ENCODE peak calls at places on chromosomes 1 and 21, in ten cellular contexts. One of them, this sample, is unnamed.

GRCh38 chr1:186785503-186785902 is 43.2 kb upstream of the PLA2G4A start:
- DNase-seq in colonic mucosa: no peak
- DNase-seq in body of pancreas: no peak
- DNase-seq in upper lobe of left lung: no peak
- DNase-seq in A549: no peak
- DNase-seq in neural progenitor cell: no peak
- DNase-seq in uterus: no peak
- DNase-seq in AG04450: no peak
- DNase-seq in kidney: no peak
- DNase-seq in left lung: no peak
- DNase-seq in this sample: no peak

GRCh38 chr1:74324684-74325448 is 89.7 kb downstream of the TNNI3K start:
- DNase-seq in body of pancreas: no peak
- DNase-seq in kidney: no peak
- DNase-seq in A549: no peak
- DNase-seq in left lung: no peak
- DNase-seq in uterus: no peak
- DNase-seq in AG04450: no peak
- DNase-seq in colonic mucosa: no peak
- DNase-seq in neural progenitor cell: no peak
- DNase-seq in upper lobe of left lung: no peak
- DNase-seq in this sample: no peak

GRCh38 chr1:11520531-11521233 is 41.7 kb downstream of the DISP3 start:
- DNase-seq in A549: no peak
- DNase-seq in neural progenitor cell: no peak
- DNase-seq in kidney: peak; percentile 53
- DNase-seq in body of pancreas: no peak
- DNase-seq in left lung: peak; percentile 54
- DNase-seq in AG04450: no peak
- DNase-seq in colonic mucosa: no peak
- DNase-seq in uterus: no peak
- DNase-seq in upper lobe of left lung: no peak
- DNase-seq in this sample: no peak

GRCh38 chr1:14696766-14697165 is 98.3 kb downstream of the KAZN start:
- DNase-seq in A549: no peak
- DNase-seq in upper lobe of left lung: no peak
- DNase-seq in left lung: no peak
- DNase-seq in kidney: no peak
- DNase-seq in colonic mucosa: no peak
- DNase-seq in body of pancreas: no peak
- DNase-seq in uterus: no peak
- DNase-seq in neural progenitor cell: no peak
- DNase-seq in AG04450: no peak
- DNase-seq in this sample: no peak

GRCh38 chr1:6330410-6330827 is 63.1 kb downstream of the ACOT7 start:
- DNase-seq in neural progenitor cell: no peak
- DNase-seq in upper lobe of left lung: no peak
- DNase-seq in uterus: no peak
- DNase-seq in left lung: no peak
- DNase-seq in body of pancreas: no peak
- DNase-seq in A549: no peak
- DNase-seq in kidney: no peak
- DNase-seq in colonic mucosa: no peak
- DNase-seq in AG04450: peak; percentile 49
- DNase-seq in this sample: peak; percentile 77

GRCh38 chr21:36337099-36337509 is 17.1 kb downstream of the MORC3 start:
- DNase-seq in neural progenitor cell: no peak
- DNase-seq in left lung: no peak
- DNase-seq in kidney: no peak
- DNase-seq in body of pancreas: no peak
- DNase-seq in upper lobe of left lung: no peak
- DNase-seq in colonic mucosa: no peak
- DNase-seq in A549: peak; percentile 73
- DNase-seq in AG04450: no peak
- DNase-seq in uterus: no peak
- DNase-seq in this sample: no peak

GRCh38 chr1:41383094-41383852 is 22.0 kb downstream of the FOXO6 start:
- DNase-seq in body of pancreas: no peak
- DNase-seq in uterus: no peak
- DNase-seq in A549: no peak
- DNase-seq in kidney: no peak
- DNase-seq in AG04450: no peak
- DNase-seq in neural progenitor cell: peak; percentile 52
- DNase-seq in upper lobe of left lung: peak; percentile 83
- DNase-seq in colonic mucosa: no peak
- DNase-seq in left lung: no peak
- DNase-seq in this sample: no peak

GRCh38 chr1:40421694-40422384 is 28.4 kb upstream of the ZFP69B start:
- DNase-seq in kidney: no peak
- DNase-seq in AG04450: no peak
- DNase-seq in colonic mucosa: no peak
- DNase-seq in left lung: no peak
- DNase-seq in uterus: peak; percentile 18
- DNase-seq in neural progenitor cell: no peak
- DNase-seq in body of pancreas: no peak
- DNase-seq in A549: no peak
- DNase-seq in upper lobe of left lung: no peak
- DNase-seq in this sample: peak; percentile 49

GRCh38 chr1:8077602-8078001 is 51.5 kb upstream of the ERRFI1 start:
- DNase-seq in colonic mucosa: peak; percentile 52
- DNase-seq in neural progenitor cell: no peak
- DNase-seq in body of pancreas: no peak
- DNase-seq in upper lobe of left lung: no peak
- DNase-seq in kidney: no peak
- DNase-seq in A549: no peak
- DNase-seq in AG04450: no peak
- DNase-seq in left lung: no peak
- DNase-seq in uterus: no peak
- DNase-seq in this sample: no peak

GRCh38 chr1:8073116-8073855 is 47.2 kb upstream of the ERRFI1 start:
- DNase-seq in A549: no peak
- DNase-seq in neural progenitor cell: no peak
- DNase-seq in upper lobe of left lung: no peak
- DNase-seq in AG04450: no peak
- DNase-seq in body of pancreas: no peak
- DNase-seq in uterus: no peak
- DNase-seq in left lung: no peak
- DNase-seq in kidney: no peak
- DNase-seq in colonic mucosa: no peak
- DNase-seq in this sample: no peak

GRCh38 chr1:8076171-8076570 is 50.1 kb upstream of the ERRFI1 start:
- DNase-seq in A549: no peak
- DNase-seq in left lung: no peak
- DNase-seq in AG04450: no peak
- DNase-seq in kidney: no peak
- DNase-seq in uterus: no peak
- DNase-seq in body of pancreas: peak; percentile 60
- DNase-seq in neural progenitor cell: no peak
- DNase-seq in upper lobe of left lung: no peak
- DNase-seq in colonic mucosa: no peak
- DNase-seq in this sample: no peak

GRCh38 chr1:8077120-8077573 is 51.0 kb upstream of the ERRFI1 start:
- DNase-seq in neural progenitor cell: peak; percentile 10
- DNase-seq in body of pancreas: peak; percentile 66
- DNase-seq in kidney: peak; percentile 86
- DNase-seq in colonic mucosa: peak; percentile 72
- DNase-seq in AG04450: no peak
- DNase-seq in A549: peak; percentile 93
- DNase-seq in upper lobe of left lung: no peak
- DNase-seq in left lung: peak; percentile 76
- DNase-seq in uterus: peak; percentile 57
- DNase-seq in this sample: no peak

GRCh38 chr1:8075511-8076051 is 49.5 kb upstream of the ERRFI1 start:
- DNase-seq in kidney: no peak
- DNase-seq in AG04450: no peak
- DNase-seq in left lung: peak; percentile 80
- DNase-seq in upper lobe of left lung: no peak
- DNase-seq in neural progenitor cell: no peak
- DNase-seq in A549: peak; percentile 72
- DNase-seq in colonic mucosa: no peak
- DNase-seq in uterus: no peak
- DNase-seq in body of pancreas: no peak
- DNase-seq in this sample: no peak
- H3K27ac ChIP-seq in kidney: no peak overlapping the region
- H3K27ac ChIP-seq in AG04450: no peak overlapping the region
- H3K27ac ChIP-seq in left lung: peak overlapping the region; percentile 83
- H3K27ac ChIP-seq in upper lobe of left lung: peak overlapping the region; percentile 17
- H3K27ac ChIP-seq in neural progenitor cell: no peak overlapping the region
- H3K27ac ChIP-seq in A549: peak overlapping the region; percentile 90
- H3K27ac ChIP-seq in colonic mucosa: no peak overlapping the region
- H3K27ac ChIP-seq in uterus: no peak overlapping the region
- H3K27ac ChIP-seq in body of pancreas: peak overlapping the region; percentile 64
- H3K27ac ChIP-seq in this sample: no peak overlapping the region

DNA sequence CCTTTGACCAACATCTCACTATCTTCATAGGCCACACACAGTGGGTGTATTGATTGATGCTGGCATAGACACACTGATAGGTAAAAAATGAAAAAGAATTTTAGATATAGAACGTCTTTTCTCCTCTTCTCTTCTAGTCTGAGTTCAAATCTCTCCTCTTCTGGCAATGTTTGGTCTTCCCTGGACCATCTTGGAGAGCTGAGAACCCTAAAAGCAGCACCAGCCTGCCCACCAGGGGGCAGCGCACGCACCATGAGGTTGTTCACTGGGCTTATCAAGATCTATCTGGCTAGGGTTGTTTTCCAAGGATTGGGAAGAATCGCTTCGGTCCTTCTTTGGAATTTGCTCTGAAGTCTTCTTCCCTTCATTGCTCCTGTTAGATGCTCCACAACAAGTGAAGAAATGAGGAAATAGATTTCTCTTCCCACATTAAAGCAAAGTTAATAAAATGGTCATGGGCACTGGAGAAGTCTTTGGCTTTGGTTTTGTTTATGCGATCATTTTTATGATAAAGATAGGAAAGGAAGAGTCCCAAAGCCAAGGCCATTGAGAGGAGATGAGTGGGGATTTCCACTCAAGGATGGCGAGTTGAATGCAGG is 104.0 kb upstream of the OLIG2 start:
- DNase-seq in neural progenitor cell: peak; percentile 50
- DNase-seq in body of pancreas: peak; percentile 31
- DNase-seq in kidney: no peak
- DNase-seq in uterus: no peak
- DNase-seq in upper lobe of left lung: peak; percentile 86
- DNase-seq in left lung: peak; percentile 87
- DNase-seq in colonic mucosa: peak; percentile 44
- DNase-seq in AG04450: no peak
- DNase-seq in A549: peak; percentile 12
- DNase-seq in this sample: no peak
- TF ChIP-seq CTCF in neural progenitor cell: peak; percentile 64
- TF ChIP-seq CTCF in body of pancreas: peak; percentile 23
- TF ChIP-seq CTCF in kidney: no peak
- TF ChIP-seq CTCF in uterus: no peak
- TF ChIP-seq CTCF in upper lobe of left lung: peak; percentile 17
- TF ChIP-seq CTCF in left lung: peak; percentile 26
- TF ChIP-seq CTCF in colonic mucosa: peak; percentile 51
- TF ChIP-seq CTCF in AG04450: peak; percentile 52
- TF ChIP-seq CTCF in A549: no peak
- TF ChIP-seq CTCF in this sample: peak; percentile 42

DNA sequence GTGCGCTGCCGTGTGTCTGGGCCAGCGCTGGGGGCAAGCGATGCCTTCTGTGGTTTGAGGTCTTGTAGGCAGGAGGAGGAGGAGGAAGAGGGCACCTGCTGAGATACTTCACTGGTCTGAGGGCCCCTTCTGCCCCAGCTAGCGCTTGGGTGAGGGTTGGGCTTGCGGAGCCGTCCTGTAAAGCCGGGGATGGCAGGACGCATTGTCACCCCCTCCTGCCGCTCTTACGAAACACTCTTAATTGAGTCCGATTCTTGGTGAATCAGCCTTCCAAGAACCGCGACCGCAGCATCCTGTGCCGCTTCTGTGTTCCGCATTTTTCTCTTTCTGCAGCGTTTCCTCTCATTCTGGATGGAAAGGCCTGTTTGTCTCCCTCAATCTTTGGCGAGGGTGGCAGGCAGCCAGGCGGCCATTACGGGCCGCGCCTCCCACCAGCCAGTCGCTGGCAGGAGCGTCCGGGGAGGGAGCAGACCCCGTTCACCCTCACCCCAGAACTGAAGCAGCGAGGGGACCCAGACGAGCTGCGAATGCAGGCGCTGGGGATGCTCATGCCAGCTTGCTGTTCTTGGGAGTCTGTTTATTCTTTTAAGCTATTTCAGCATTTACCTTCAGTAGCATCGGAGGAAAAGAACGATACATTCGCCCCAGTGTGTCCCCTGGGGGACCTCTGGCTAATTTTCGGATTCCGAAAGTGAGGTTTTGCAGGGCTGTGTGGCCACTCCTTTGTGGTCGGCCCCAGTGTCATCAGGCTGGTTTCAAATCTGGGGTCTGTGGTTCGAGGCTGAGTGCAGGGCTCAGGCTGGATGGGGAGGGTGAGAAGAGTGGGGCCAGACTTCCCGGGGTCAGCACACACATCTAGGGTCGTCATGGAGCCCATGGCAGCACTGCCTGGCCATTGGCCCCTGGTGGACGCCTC is 62.7 kb downstream of the SKI start:
- DNase-seq in upper lobe of left lung: peak; percentile 91
- DNase-seq in left lung: peak; percentile 94
- DNase-seq in uterus: peak; percentile 80
- DNase-seq in AG04450: peak; percentile 92
- DNase-seq in colonic mucosa: peak; percentile 71
- DNase-seq in A549: no peak
- DNase-seq in body of pancreas: peak; percentile 58
- DNase-seq in neural progenitor cell: no peak
- DNase-seq in kidney: peak; percentile 93
- DNase-seq in this sample: peak; percentile 49
- H3K4me3 ChIP-seq in upper lobe of left lung: no peak overlapping the region
- H3K4me3 ChIP-seq in left lung: peak overlapping the region; percentile 30
- H3K4me3 ChIP-seq in uterus: peak overlapping the region; percentile 3
- H3K4me3 ChIP-seq in AG04450: peak overlapping the region; percentile 53
- H3K4me3 ChIP-seq in colonic mucosa: no peak overlapping the region
- H3K4me3 ChIP-seq in A549: no peak overlapping the region
- H3K4me3 ChIP-seq in body of pancreas: no peak overlapping the region
- H3K4me3 ChIP-seq in neural progenitor cell: no peak overlapping the region
- H3K4me3 ChIP-seq in kidney: no peak overlapping the region
- H3K4me3 ChIP-seq in this sample: peak overlapping the region; percentile 38

GRCh38 chr21:27369962-27370578 is 403.2 kb upstream of the ADAMTS5 start:
- DNase-seq in AG04450: no peak
- DNase-seq in left lung: no peak
- DNase-seq in uterus: no peak
- DNase-seq in colonic mucosa: no peak
- DNase-seq in kidney: no peak
- DNase-seq in A549: no peak
- DNase-seq in upper lobe of left lung: no peak
- DNase-seq in body of pancreas: no peak
- DNase-seq in neural progenitor cell: no peak
- DNase-seq in this sample: no peak

GRCh38 chr21:27372381-27372780 is 405.5 kb upstream of the ADAMTS5 start:
- DNase-seq in A549: no peak
- DNase-seq in kidney: no peak
- DNase-seq in left lung: no peak
- DNase-seq in body of pancreas: no peak
- DNase-seq in colonic mucosa: no peak
- DNase-seq in neural progenitor cell: no peak
- DNase-seq in AG04450: no peak
- DNase-seq in uterus: no peak
- DNase-seq in upper lobe of left lung: no peak
- DNase-seq in this sample: no peak

GRCh38 chr21:27369234-27369633 is 402.3 kb upstream of the ADAMTS5 start:
- DNase-seq in A549: no peak
- DNase-seq in uterus: no peak
- DNase-seq in body of pancreas: no peak
- DNase-seq in upper lobe of left lung: no peak
- DNase-seq in neural progenitor cell: no peak
- DNase-seq in left lung: no peak
- DNase-seq in AG04450: no peak
- DNase-seq in kidney: no peak
- DNase-seq in colonic mucosa: no peak
- DNase-seq in this sample: no peak

GRCh38 chr21:27371688-27372331 is 404.9 kb upstream of the ADAMTS5 start:
- DNase-seq in left lung: no peak
- DNase-seq in AG04450: no peak
- DNase-seq in A549: no peak
- DNase-seq in kidney: no peak
- DNase-seq in body of pancreas: no peak
- DNase-seq in uterus: no peak
- DNase-seq in neural progenitor cell: no peak
- DNase-seq in colonic mucosa: no peak
- DNase-seq in upper lobe of left lung: no peak
- DNase-seq in this sample: no peak

GRCh38 chr21:27371065-27371464 is 404.2 kb upstream of the ADAMTS5 start:
- DNase-seq in neural progenitor cell: no peak
- DNase-seq in AG04450: no peak
- DNase-seq in upper lobe of left lung: no peak
- DNase-seq in kidney: no peak
- DNase-seq in body of pancreas: no peak
- DNase-seq in left lung: no peak
- DNase-seq in uterus: no peak
- DNase-seq in colonic mucosa: no peak
- DNase-seq in A549: no peak
- DNase-seq in this sample: no peak
- H3K27ac ChIP-seq in neural progenitor cell: no peak overlapping the region
- H3K27ac ChIP-seq in AG04450: no peak overlapping the region
- H3K27ac ChIP-seq in upper lobe of left lung: no peak overlapping the region
- H3K27ac ChIP-seq in kidney: no peak overlapping the region
- H3K27ac ChIP-seq in body of pancreas: no peak overlapping the region
- H3K27ac ChIP-seq in left lung: no peak overlapping the region
- H3K27ac ChIP-seq in uterus: no peak overlapping the region
- H3K27ac ChIP-seq in colonic mucosa: no peak overlapping the region
- H3K27ac ChIP-seq in A549: no peak overlapping the region
- H3K27ac ChIP-seq in this sample: no peak overlapping the region